ENCODE peak calls at places on chromosomes 4 and X, in nine cellular contexts. J is neural progenitor cell; U is colonic mucosa; D is BJ; X is left ventricle myocardium inferior; P is naive thymus-derived CD4-positive, alpha-beta T cell; S is uterus; T is MM.1S; E is heart left ventricle. I is an unnamed sample.
A peak's percentile ranks its signal among the peaks of the same experiment; 100 is the strongest.

GRCh38 chr4:98778206-98778605 is 119.8 kb upstream of the TSPAN5 start:
- DNase-seq in J (no peak), S (no peak), U (peak; percentile 52), D (peak; percentile 26), T (no peak), P (no peak), X (no peak), E (no peak), I (no peak)

GRCh38 chr4:132330994-132331393 is 818.1 kb upstream of the PCDH10 start:
- DNase-seq in D (no peak), J (no peak), P (no peak), T (no peak), U (no peak), E (no peak), X (no peak), S (no peak), I (no peak)

GRCh38 chr4:87007345-87008181 is 72.8 kb downstream of the AFF1 start:
- DNase-seq in E (peak; percentile 70), T (peak; percentile 50), U (peak; percentile 79), S (peak; percentile 77), D (no peak), P (peak; percentile 12), J (peak; percentile 81), X (peak; percentile 73), I (no peak)

GRCh38 chr4:100189820-100190642 is at the start of gene DDIT4L:
- DNase-seq in U (peak; percentile 37), X (peak; percentile 23), E (no peak), T (no peak), P (no peak), D (no peak), J (peak; percentile 77), S (peak; percentile 24), I (no peak)

GRCh38 chr4:180091710-180092109 is 2151.5 kb upstream of the TENM3 start:
- DNase-seq in D (no peak), S (no peak), E (no peak), J (no peak), P (no peak), X (no peak), U (no peak), T (no peak), I (no peak)

GRCh38 chrX:70054391-70054790 is 4.7 kb upstream of the AWAT2 start:
- DNase-seq in U (no peak), X (no peak), S (no peak), D (no peak), J (no peak), T (no peak), E (no peak), P (no peak), I (no peak)

GRCh38 chrX:137354851-137355250 is 211.1 kb upstream of the ZIC3 start:
- DNase-seq in D (no peak), T (no peak), P (no peak), S (no peak), U (no peak), J (no peak), E (no peak), X (no peak), I (no peak)

GRCh38 chr4:8281519-8282133 is 12.1 kb downstream of the HTRA3 start:
- DNase-seq in U (peak; percentile 45), T (no peak), P (no peak), J (no peak), D (peak; percentile 64), X (peak; percentile 81), S (peak; percentile 49), E (peak; percentile 76), I (no peak)

GRCh38 chr4:107855723-107856122 is 31.0 kb downstream of the SGMS2 start:
- DNase-seq in J (no peak), E (no peak), X (no peak), T (no peak), U (no peak), P (no peak), D (no peak), S (no peak), I (no peak)

GRCh38 chr4:6182390-6183280 is 17.7 kb downstream of the JAKMIP1 start:
- DNase-seq in T (no peak), D (no peak), E (no peak), U (no peak), S (no peak), J (no peak), P (no peak), X (no peak), I (no peak)

GRCh38 chr4:21778702-21779101 is 169.9 kb downstream of the KCNIP4 start:
- DNase-seq in E (no peak), P (no peak), X (no peak), T (no peak), S (no peak), D (no peak), J (no peak), U (no peak), I (no peak)

GRCh38 chr4:114209589-114209988 is 230.1 kb upstream of the ARSJ start:
- DNase-seq in D (no peak), P (no peak), X (no peak), S (no peak), J (no peak), E (no peak), T (no peak), U (no peak), I (no peak)

GRCh38 chr4:25567253-25567652 is 88.4 kb upstream of the SLC34A2 start:
- DNase-seq in D (no peak), X (no peak), E (no peak), S (no peak), P (no peak), U (no peak), J (no peak), T (no peak), I (no peak)

GRCh38 chr4:32161382-32161781 is 1441.2 kb downstream of the PCDH7 start:
- DNase-seq in T (no peak), X (no peak), P (no peak), D (no peak), S (no peak), U (no peak), J (no peak), E (no peak), I (no peak)

GRCh38 chrX:104315555-104315954 is 60.8 kb upstream of the ESX1 start:
- DNase-seq in T (no peak), P (no peak), D (no peak), X (no peak), E (no peak), S (no peak), U (no peak), J (no peak), I (no peak)

GRCh38 chrX:13377537-13377936 is 57.7 kb upstream of the ATXN3L start:
- DNase-seq in T (no peak), S (peak; percentile 62), U (no peak), X (no peak), J (no peak), E (peak; percentile 34), P (no peak), D (peak; percentile 76), I (no peak)

DNA sequence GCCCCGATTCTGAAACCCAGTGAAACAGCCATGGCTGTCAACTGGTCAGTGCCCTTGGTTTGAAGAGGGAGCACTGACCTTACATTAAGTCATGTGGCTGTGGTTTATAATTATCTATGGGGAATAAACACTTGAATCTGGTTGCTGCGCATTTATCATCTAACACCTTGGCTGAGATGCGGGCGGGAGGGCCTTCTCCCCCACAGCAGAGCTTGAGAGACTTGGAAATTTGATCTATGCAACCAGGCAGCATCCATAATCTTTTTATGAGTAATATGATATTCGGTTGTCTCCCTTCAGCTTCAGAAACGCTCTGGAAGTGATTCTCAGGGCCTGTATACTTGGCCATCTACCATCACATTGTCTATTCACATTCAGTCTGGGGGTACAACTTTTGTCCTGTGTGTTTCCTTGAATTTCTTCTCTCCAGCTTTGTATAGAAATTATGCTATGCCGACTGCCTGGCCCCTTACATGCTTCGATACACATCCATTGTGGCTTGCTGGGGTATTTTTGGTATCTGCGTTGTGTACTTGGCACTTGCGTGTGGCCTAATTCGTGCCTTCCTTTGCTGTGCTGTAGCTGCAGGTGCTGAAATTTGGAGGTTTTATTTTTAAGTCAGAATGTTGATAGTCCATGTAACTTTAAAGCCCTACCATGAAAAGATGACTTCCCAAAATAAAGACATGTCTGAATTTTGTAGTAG is 321.6 kb downstream of the ARHGAP10 start:
- DNase-seq in J (no peak), S (no peak), T (no peak), U (no peak), X (peak; percentile 43), E (no peak), D (no peak), P (no peak), I (no peak)
- H3K4me3 ChIP-seq in J (no peak overlapping the region), S (no peak overlapping the region), T (no peak overlapping the region), U (no peak overlapping the region), X (peak overlapping the region; percentile 10), E (no peak overlapping the region), D (no peak overlapping the region), P (peak overlapping the region; percentile 20), I (no peak overlapping the region)

GRCh38 chrX:37879692-37880091 is 32.3 kb upstream of the DYNLT3 start:
- DNase-seq in P (no peak), T (no peak), S (no peak), U (no peak), D (no peak), E (no peak), X (no peak), J (no peak), I (no peak)
- H3K36me3 ChIP-seq in P (no peaks in the 10 kb centered on the region), T (no peaks in the 10 kb centered on the region), S (no peaks in the 10 kb centered on the region), U (no peaks in the 10 kb centered on the region), D (no peaks in the 10 kb centered on the region), E (no peaks in the 10 kb centered on the region), X (no peaks in the 10 kb centered on the region), J (peaks cover 3% of the 10 kb centered on the region), I (no peaks in the 10 kb centered on the region)

GRCh38 chr4:4761128-4761991 is 98.1 kb upstream of the MSX1 start:
- DNase-seq in D (no peak), U (no peak), J (peak; percentile 89), S (no peak), X (no peak), P (no peak), E (no peak), T (no peak), I (no peak)

GRCh38 chr4:4763815-4764202 is 95.7 kb upstream of the MSX1 start:
- DNase-seq in E (no peak), T (no peak), P (no peak), S (no peak), U (no peak), J (no peak), D (no peak), X (no peak), I (no peak)

GRCh38 chr4:4762300-4762699 is 97.2 kb upstream of the MSX1 start:
- DNase-seq in S (no peak), D (no peak), P (no peak), J (no peak), T (no peak), X (no peak), U (no peak), E (no peak), I (no peak)

GRCh38 chr4:4764506-4764905 is 95.0 kb upstream of the MSX1 start:
- DNase-seq in S (no peak), D (no peak), U (no peak), X (no peak), E (no peak), P (no peak), J (no peak), T (no peak), I (no peak)

GRCh38 chr4:4762909-4763814 is 96.3 kb upstream of the MSX1 start:
- DNase-seq in U (no peak), D (peak; percentile 56), J (peak; percentile 77), E (peak; percentile 19), X (no peak), T (peak; percentile 11), P (no peak), S (no peak), I (no peak)
- H3K4me3 ChIP-seq in U (no peak overlapping the region), D (no peak overlapping the region), J (peak overlapping the region; percentile 19), E (no peak overlapping the region), X (no peak overlapping the region), T (no peak overlapping the region), P (no peak overlapping the region), S (no peak overlapping the region), I (no peak overlapping the region)

GRCh38 chr4:182624281-182624680 is 292.9 kb downstream of the DCTD start:
- DNase-seq in J (no peak), D (no peak), T (no peak), U (no peak), S (no peak), E (no peak), P (no peak), X (no peak), I (no peak)
- H3K36me3 ChIP-seq in J (no peaks in the 10 kb centered on the region), D (no peaks in the 10 kb centered on the region), T (no peaks in the 10 kb centered on the region), U (no peaks in the 10 kb centered on the region), S (no peaks in the 10 kb centered on the region), E (no peaks in the 10 kb centered on the region), P (no peaks in the 10 kb centered on the region), X (no peaks in the 10 kb centered on the region), I (no peaks in the 10 kb centered on the region)

I was measured in thoracic aorta.